ENCODE peak calls at places on chromosomes 2 and 18, in five cellular contexts. N, T, U, B and R are unnamed samples.

GRCh38 chr2:64654993-64655666 is 1.4 kb upstream of the SERTAD2 start:
- DNase-seq in N (no peak), B (peak), U (no peak), T (no peak), R (no peak)

GRCh38 chr2:41782306-41783158 is 265.3 kb upstream of the PKDCC start:
- DNase-seq in T (peak), N (no peak), U (peak), B (peak), R (peak)

GRCh38 chr18:7116832-7117389 is 686 bp downstream of the LAMA1 start:
- DNase-seq in N (no peak), U (peak), T (no peak), B (no peak), R (no peak)

GRCh38 chr2:118609138-118609537 is 238.3 kb downstream of the EN1 start:
- DNase-seq in T (no peak), U (no peak), N (no peak), B (no peak), R (no peak)

GRCh38 chr2:120988051-120988707 is 252.5 kb downstream of the GLI2 start:
- DNase-seq in U (no peak), N (peak), T (no peak), B (no peak), R (no peak)

GRCh38 chr2:12555012-12555645 is 161.6 kb upstream of the TRIB2 start:
- DNase-seq in T (no peak), U (no peak), B (peak), N (no peak), R (no peak)

GRCh38 chr2:187213788-187214187 is 234.3 kb downstream of the CALCRL start:
- DNase-seq in B (no peak), U (no peak), N (no peak), T (no peak), R (no peak)

GRCh38 chr18:78912862-78913261 is 66.8 kb upstream of the SALL3 start:
- DNase-seq in B (no peak), T (no peak), U (no peak), N (no peak), R (no peak)

GRCh38 chr2:121080013-121080772 is 204.8 kb downstream of the TFCP2L1 start:
- DNase-seq in N (no peak), B (peak), T (no peak), U (peak), R (no peak)

GRCh38 chr2:112032615-112033457 is 22.2 kb upstream of the TMEM87B start:
- DNase-seq in U (no peak), T (no peak), N (no peak), B (no peak), R (no peak)

GRCh38 chr2:159713691-159714585 is 1.6 kb downstream of the MARCHF7 start:
- DNase-seq in T (no peak), N (no peak), B (no peak), U (no peak), R (no peak)

GRCh38 chr18:13568443-13569392 is 157.6 kb downstream of the FAM210A start:
- DNase-seq in U (no peak), B (no peak), T (peak), N (no peak), R (peak)

GRCh38 chr2:96933528-96933927 is 52.9 kb downstream of the FAM178B start:
- DNase-seq in U (no peak), B (peak), T (no peak), N (no peak), R (no peak)

GRCh38 chr2:162072976-162073775 is 839 bp downstream of the DPP4 start:
- DNase-seq in U (peak), N (no peak), B (no peak), T (no peak), R (no peak)

GRCh38 chr18:35641467-35641866 is 59.9 kb downstream of the GALNT1 start:
- DNase-seq in U (no peak), B (no peak), T (no peak), N (no peak), R (no peak)

GRCh38 chr2:97857553-97857952 is 138.2 kb downstream of the TMEM131 start:
- DNase-seq in U (no peak), B (no peak), T (no peak), N (no peak), R (no peak)

GRCh38 chr18:45496746-45497145 is 118.5 kb upstream of the SLC14A2 start:
- DNase-seq in N (no peak), T (no peak), U (no peak), B (no peak), R (no peak)

GRCh38 chr2:240460243-240460630 is 24.8 kb downstream of the GPC1 start:
- DNase-seq in T (no peak), B (no peak), N (peak), U (no peak), R (no peak)

GRCh38 chr2:19649785-19650380 is 251.9 kb downstream of the TTC32 start:
- DNase-seq in U (no peak), T (no peak), N (no peak), B (no peak), R (no peak)

GRCh38 chr18:8261651-8262091 is 347.6 kb upstream of the RAB12 start:
- DNase-seq in U (no peak), B (no peak), N (no peak), T (no peak), R (no peak)

GRCh38 chr2:165376571-165376975 is 92.9 kb upstream of the CSRNP3 start:
- DNase-seq in U (no peak), T (no peak), B (no peak), N (no peak), R (no peak)

GRCh38 chr2:196961889-196962288 is 35.4 kb upstream of the PGAP1 start:
- DNase-seq in U (no peak), B (no peak), T (no peak), N (no peak), R (peak)

GRCh38 chr18:21391074-21391673 is 149.1 kb downstream of the GREB1L start:
- DNase-seq in T (no peak), N (no peak), U (no peak), B (no peak), R (peak)

GRCh38 chr2:121999273-121999672 is 243.8 kb downstream of the TSN start:
- DNase-seq in T (no peak), N (no peak), U (no peak), B (peak), R (no peak)

GRCh38 chr18:5475252-5475651 is 68.5 kb downstream of the EPB41L3 start:
- DNase-seq in U (no peak), B (no peak), N (no peak), T (no peak), R (no peak)

GRCh38 chr2:172734711-172735645 is 667 bp upstream of the RAPGEF4 start:
- DNase-seq in T (no peak), U (no peak), N (no peak), B (no peak), R (no peak)

GRCh38 chr2:74148457-74149248 is 941 bp upstream of the BOLA3 start:
- DNase-seq in T (no peak), N (no peak), U (no peak), B (no peak), R (no peak)

GRCh38 chr18:23307567-23308295 is 145.4 kb upstream of the RIOK3 start:
- DNase-seq in U (no peak), N (no peak), T (no peak), B (no peak), R (peak)

GRCh38 chr2:127508025-127508620 is 18.2 kb downstream of the IWS1 start:
- DNase-seq in T (no peak), U (no peak), N (no peak), B (no peak), R (no peak)

GRCh38 chr18:2961828-2962227 is 51.1 kb downstream of the LPIN2 start:
- DNase-seq in T (no peak), U (no peak), B (no peak), N (no peak), R (no peak)

GRCh38 chr18:55452123-55452611 is 135.8 kb downstream of the TCF4 start:
- DNase-seq in T (no peak), U (no peak), B (no peak), N (no peak), R (no peak)

GRCh38 chr18:48850891-48851302 is 99.9 kb downstream of the SMAD7 start:
- DNase-seq in T (no peak), N (no peak), B (no peak), U (no peak), R (no peak)